ENCODE peak calls at places on chromosomes 4 and X, in four cellular contexts. One of them, this sample, is unnamed.

GRCh38 chr4:138412847-138413246 is 170.7 kb upstream of the SLC7A11 start:
- DNase-seq in NCI-H82: no peak
- DNase-seq in left ventricle myocardium inferior: no peak
- DNase-seq in fibroblast of mammary gland: no peak
- DNase-seq in this sample: no peak

GRCh38 chr4:121698119-121698732 is 1.4 kb upstream of the ANXA5 start:
- DNase-seq in NCI-H82: peak; percentile 61
- DNase-seq in left ventricle myocardium inferior: peak; percentile 56
- DNase-seq in fibroblast of mammary gland: no peak
- DNase-seq in this sample: peak; percentile 33

GRCh38 chrX:22365460-22365859 is 92.7 kb downstream of the CBLL2 start:
- DNase-seq in NCI-H82: no peak
- DNase-seq in left ventricle myocardium inferior: no peak
- DNase-seq in fibroblast of mammary gland: peak; percentile 94
- DNase-seq in this sample: no peak

GRCh38 chr4:1050486-1051213 is 39.2 kb downstream of the FGFRL1 start:
- DNase-seq in NCI-H82: no peak
- DNase-seq in left ventricle myocardium inferior: peak; percentile 7
- DNase-seq in fibroblast of mammary gland: no peak
- DNase-seq in this sample: peak; percentile 11

GRCh38 chr4:28973591-28974350 is 1746.4 kb upstream of the PCDH7 start:
- DNase-seq in NCI-H82: no peak
- DNase-seq in left ventricle myocardium inferior: no peak
- DNase-seq in fibroblast of mammary gland: peak; percentile 26
- DNase-seq in this sample: no peak

GRCh38 chrX:15675490-15675921 is 10.9 kb upstream of the CLTRN start:
- DNase-seq in NCI-H82: peak; percentile 90
- DNase-seq in left ventricle myocardium inferior: peak; percentile 78
- DNase-seq in fibroblast of mammary gland: peak; percentile 80
- DNase-seq in this sample: peak; percentile 84

GRCh38 chr4:166017804-166018203 is 144.8 kb downstream of the TLL1 start:
- DNase-seq in NCI-H82: no peak
- DNase-seq in left ventricle myocardium inferior: no peak
- DNase-seq in fibroblast of mammary gland: no peak
- DNase-seq in this sample: no peak

GRCh38 chrX:119529355-119530276 is 35.6 kb downstream of the STEEP1 start:
- DNase-seq in NCI-H82: no peak
- DNase-seq in left ventricle myocardium inferior: no peak
- DNase-seq in fibroblast of mammary gland: no peak
- DNase-seq in this sample: no peak

GRCh38 chr4:111695677-111696076 is 449.6 kb upstream of the FAM241A start:
- DNase-seq in NCI-H82: no peak
- DNase-seq in left ventricle myocardium inferior: no peak
- DNase-seq in fibroblast of mammary gland: no peak
- DNase-seq in this sample: no peak

GRCh38 chr4:81919238-81919637 is 447.5 kb upstream of the RASGEF1B start:
- DNase-seq in NCI-H82: peak; percentile 75
- DNase-seq in left ventricle myocardium inferior: no peak
- DNase-seq in fibroblast of mammary gland: peak; percentile 10
- DNase-seq in this sample: no peak

GRCh38 chr4:33737721-33738120 is 2506.6 kb downstream of the ARAP2 start:
- DNase-seq in NCI-H82: peak; percentile 16
- DNase-seq in left ventricle myocardium inferior: no peak
- DNase-seq in fibroblast of mammary gland: no peak
- DNase-seq in this sample: no peak

GRCh38 chr4:104015680-104016079 is 295.9 kb upstream of the TACR3 start:
- DNase-seq in NCI-H82: peak; percentile 34
- DNase-seq in left ventricle myocardium inferior: no peak
- DNase-seq in fibroblast of mammary gland: no peak
- DNase-seq in this sample: no peak

GRCh38 chr4:177108708-177109107 is 201.0 kb upstream of the NEIL3 start:
- DNase-seq in NCI-H82: no peak
- DNase-seq in left ventricle myocardium inferior: no peak
- DNase-seq in fibroblast of mammary gland: peak; percentile 60
- DNase-seq in this sample: no peak

GRCh38 chrX:15334561-15334960 is 762 bp downstream of the PIGA start:
- DNase-seq in NCI-H82: no peak
- DNase-seq in left ventricle myocardium inferior: no peak
- DNase-seq in fibroblast of mammary gland: peak; percentile 35
- DNase-seq in this sample: no peak

GRCh38 chr4:29970626-29971025 is 749.5 kb upstream of the PCDH7 start:
- DNase-seq in NCI-H82: no peak
- DNase-seq in left ventricle myocardium inferior: no peak
- DNase-seq in fibroblast of mammary gland: peak; percentile 2
- DNase-seq in this sample: no peak

GRCh38 chr4:54318904-54319303 is 89.8 kb downstream of the PDGFRA start:
- DNase-seq in NCI-H82: peak; percentile 30
- DNase-seq in left ventricle myocardium inferior: no peak
- DNase-seq in fibroblast of mammary gland: peak; percentile 62
- DNase-seq in this sample: no peak

GRCh38 chr4:20219526-20219925 is 32.2 kb upstream of the SLIT2 start:
- DNase-seq in NCI-H82: no peak
- DNase-seq in left ventricle myocardium inferior: no peak
- DNase-seq in fibroblast of mammary gland: peak; percentile 19
- DNase-seq in this sample: no peak

GRCh38 chrX:101415180-101416130 is 7.4 kb downstream of the HNRNPH2 start:
- DNase-seq in NCI-H82: peak; percentile 80
- DNase-seq in left ventricle myocardium inferior: no peak
- DNase-seq in fibroblast of mammary gland: peak; percentile 89
- DNase-seq in this sample: no peak

GRCh38 chr4:67234296-67234695 is 311.0 kb downstream of the CENPC start:
- DNase-seq in NCI-H82: no peak
- DNase-seq in left ventricle myocardium inferior: no peak
- DNase-seq in fibroblast of mammary gland: peak; percentile 1
- DNase-seq in this sample: no peak

GRCh38 chr4:1232661-1233621 is 16.0 kb downstream of the CTBP1 start:
- DNase-seq in NCI-H82: no peak
- DNase-seq in left ventricle myocardium inferior: peak; percentile 66
- DNase-seq in fibroblast of mammary gland: peak; percentile 45
- DNase-seq in this sample: peak; percentile 28

GRCh38 chr4:26583538-26583864 is 383 bp upstream of the TBC1D19 start:
- DNase-seq in NCI-H82: peak; percentile 64
- DNase-seq in left ventricle myocardium inferior: no peak
- DNase-seq in fibroblast of mammary gland: no peak
- DNase-seq in this sample: no peak

GRCh38 chrX:45774961-45775360 is 574.3 kb upstream of the DIPK2B start:
- DNase-seq in NCI-H82: no peak
- DNase-seq in left ventricle myocardium inferior: no peak
- DNase-seq in fibroblast of mammary gland: peak; percentile 95
- DNase-seq in this sample: peak; percentile 26

GRCh38 chr4:112520598-112521122 is 4.7 kb upstream of the NEUROG2 start:
- DNase-seq in NCI-H82: peak; percentile 52
- DNase-seq in left ventricle myocardium inferior: no peak
- DNase-seq in fibroblast of mammary gland: peak; percentile 15
- DNase-seq in this sample: no peak

GRCh38 chrX:103864886-103865534 is 33.0 kb upstream of the RAB9B start:
- DNase-seq in NCI-H82: no peak
- DNase-seq in left ventricle myocardium inferior: no peak
- DNase-seq in fibroblast of mammary gland: no peak
- DNase-seq in this sample: no peak

GRCh38 chrX:8741981-8742380 is 10.0 kb upstream of the ANOS1 start:
- DNase-seq in NCI-H82: no peak
- DNase-seq in left ventricle myocardium inferior: no peak
- DNase-seq in fibroblast of mammary gland: no peak
- DNase-seq in this sample: no peak

GRCh38 chr4:55910140-55910539 is 38.6 kb upstream of the CEP135 start:
- DNase-seq in NCI-H82: no peak
- DNase-seq in left ventricle myocardium inferior: no peak
- DNase-seq in fibroblast of mammary gland: peak; percentile 71
- DNase-seq in this sample: no peak

GRCh38 chrX:8305336-8305735 is 134.3 kb upstream of the VCX2 start:
- DNase-seq in NCI-H82: no peak
- DNase-seq in left ventricle myocardium inferior: no peak
- DNase-seq in fibroblast of mammary gland: peak; percentile 18
- DNase-seq in this sample: no peak

GRCh38 chr4:24778427-24779225 is 16.7 kb upstream of the SOD3 start:
- DNase-seq in NCI-H82: no peak
- DNase-seq in left ventricle myocardium inferior: peak; percentile 28
- DNase-seq in fibroblast of mammary gland: peak; percentile 99
- DNase-seq in this sample: peak; percentile 64

GRCh38 chr4:109043286-109043685 is 259.2 kb downstream of the COL25A1 start:
- DNase-seq in NCI-H82: no peak
- DNase-seq in left ventricle myocardium inferior: no peak
- DNase-seq in fibroblast of mammary gland: no peak
- DNase-seq in this sample: no peak

GRCh38 chr4:26896636-26897035 is 36.0 kb downstream of the STIM2 start:
- DNase-seq in NCI-H82: no peak
- DNase-seq in left ventricle myocardium inferior: no peak
- DNase-seq in fibroblast of mammary gland: peak; percentile 22
- DNase-seq in this sample: no peak

GRCh38 chr4:151561551-151562256 is 152.7 kb downstream of the FHIP1A start:
- DNase-seq in NCI-H82: peak; percentile 56
- DNase-seq in left ventricle myocardium inferior: no peak
- DNase-seq in fibroblast of mammary gland: no peak
- DNase-seq in this sample: no peak

GRCh38 chr4:57093816-57094481 is 16.2 kb downstream of the IGFBP7 start:
- DNase-seq in NCI-H82: no peak
- DNase-seq in left ventricle myocardium inferior: peak; percentile 69
- DNase-seq in fibroblast of mammary gland: no peak
- DNase-seq in this sample: no peak

GRCh38 chrX:80808854-80809493 is 703 bp downstream of the BRWD3 start:
- DNase-seq in NCI-H82: peak; percentile 48
- DNase-seq in left ventricle myocardium inferior: no peak
- DNase-seq in fibroblast of mammary gland: no peak
- DNase-seq in this sample: no peak

This sample was measured in psoas muscle.